ENCODE peak calls at places on chromosomes 7 and 10, in four cellular contexts. N is HepG2, B is SK-N-SH, H is GM12878. V is an unnamed sample.

GRCh38 chr7:117262546-117262945 is 60.3 kb downstream of the WNT2 start:
- DNase-seq in H (no peak), B (no peak), N (no peak), V (no peak)

GRCh38 chr7:101243786-101244384 is 996 bp downstream of the FIS1 start:
- DNase-seq in H (no peak), N (no peak), B (peak), V (peak)

GRCh38 chr7:143405158-143405557 is 3.5 kb downstream of the EPHA1 start:
- DNase-seq in B (peak), N (no peak), H (no peak), V (no peak)

GRCh38 chr10:78437407-78437768 is 403.7 kb downstream of the RPS24 start:
- DNase-seq in B (no peak), N (no peak), H (no peak), V (no peak)

GRCh38 chr7:143008007-143008901 is 18.7 kb downstream of the OR9A2 start:
- DNase-seq in H (peak), N (peak), B (peak), V (peak)

GRCh38 chr10:105974803-105975456 is 1189.6 kb downstream of the SORCS1 start:
- DNase-seq in N (no peak), B (no peak), H (no peak), V (no peak)

GRCh38 chr7:27303021-27303420 is 60.4 kb downstream of the EVX1 start:
- DNase-seq in H (no peak), N (no peak), B (no peak), V (no peak)

GRCh38 chr7:136657332-136657942 is 211.0 kb upstream of the CHRM2 start:
- DNase-seq in H (no peak), N (no peak), B (no peak), V (no peak)

GRCh38 chr10:70442332-70442988 is 979 bp upstream of the NODAL start:
- DNase-seq in B (no peak), H (no peak), N (peak), V (no peak)

GRCh38 chr10:10818082-10818481 is 199.6 kb upstream of the CELF2 start:
- DNase-seq in N (no peak), B (no peak), H (no peak), V (no peak)

GRCh38 chr10:76178561-76179292 is 747.3 kb downstream of the LRMDA start:
- DNase-seq in B (no peak), H (no peak), N (no peak), V (no peak)

GRCh38 chr10:56646712-56647111 is 285.7 kb upstream of the ZWINT start:
- DNase-seq in N (no peak), B (no peak), H (no peak), V (no peak)

GRCh38 chr7:33509251-33509650 is 379.9 kb downstream of the BBS9 start:
- DNase-seq in B (no peak), H (no peak), N (no peak), V (no peak)

GRCh38 chr7:151537818-151538561 is 18.3 kb upstream of the RHEB start:
- DNase-seq in H (no peak), N (no peak), B (no peak), V (no peak)

GRCh38 chr7:2266911-2267310 is 24.9 kb downstream of the NUDT1 start:
- DNase-seq in H (no peak), B (no peak), N (no peak), V (no peak)

GRCh38 chr7:129513546-129513945 is 11.2 kb downstream of the SMKR1 start:
- DNase-seq in N (no peak), H (no peak), B (no peak), V (no peak)

GRCh38 chr10:127262606-127263005 is 66.2 kb upstream of the INSYN2A start:
- DNase-seq in N (no peak), B (no peak), H (no peak), V (no peak)

GRCh38 chr7:18580945-18581344 is 85.4 kb downstream of the HDAC9 start:
- DNase-seq in H (no peak), N (no peak), B (no peak), V (no peak)

GRCh38 chr7:79719216-79719615 is 265.7 kb upstream of the MAGI2 start:
- DNase-seq in N (no peak), H (no peak), B (no peak), V (no peak)

GRCh38 chr10:20596065-20596760 is 300.9 kb downstream of the NEBL start:
- DNase-seq in H (no peak), N (no peak), B (no peak), V (no peak)

GRCh38 chr7:159023746-159024145 is 120.9 kb downstream of the VIPR2 start:
- DNase-seq in N (no peak), H (no peak), B (no peak), V (no peak)

GRCh38 chr10:78414380-78414779 is 380.7 kb downstream of the RPS24 start:
- DNase-seq in H (no peak), N (no peak), B (no peak), V (no peak)

GRCh38 chr7:114392686-114393085 is 21.9 kb upstream of the FOXP2 start:
- DNase-seq in B (no peak), H (no peak), N (no peak), V (no peak)

GRCh38 chr7:28858206-28858605 is 99.9 kb downstream of the TRIL start:
- DNase-seq in N (no peak), B (no peak), H (no peak), V (no peak)

GRCh38 chr10:127155221-127155620 is 41.2 kb downstream of the INSYN2A start:
- DNase-seq in B (no peak), H (no peak), N (no peak), V (no peak)

GRCh38 chr10:43114743-43115611 is 23.3 kb upstream of the CSGALNACT2 start:
- DNase-seq in H (no peak), N (no peak), B (no peak), V (no peak)

GRCh38 chr10:52818019-52818418 is 45.4 kb upstream of the MBL2 start:
- DNase-seq in B (peak), H (peak), N (peak), V (peak)

GRCh38 chr7:127652333-127653248 is 597 bp downstream of the SND1 start:
- DNase-seq in H (no peak), B (no peak), N (no peak), V (peak)
- TF ChIP-seq TAF1 in H (no peak), B (no peak), N (no peak), V (no peak)

GRCh38 chr10:5832946-5833345 is 19.7 kb upstream of the GDI2 start:
- DNase-seq in N (no peak), H (no peak), B (no peak), V (no peak)

GRCh38 chr10:5830629-5831445 is 17.6 kb upstream of the GDI2 start:
- DNase-seq in B (no peak), H (no peak), N (no peak), V (no peak)

GRCh38 chr10:5835446-5836095 is 22.3 kb upstream of the GDI2 start:
- DNase-seq in N (no peak), H (no peak), B (no peak), V (no peak)

GRCh38 chr10:5831446-5831782 is 18.2 kb upstream of the GDI2 start:
- DNase-seq in N (peak), H (no peak), B (no peak), V (no peak)

DNA sequence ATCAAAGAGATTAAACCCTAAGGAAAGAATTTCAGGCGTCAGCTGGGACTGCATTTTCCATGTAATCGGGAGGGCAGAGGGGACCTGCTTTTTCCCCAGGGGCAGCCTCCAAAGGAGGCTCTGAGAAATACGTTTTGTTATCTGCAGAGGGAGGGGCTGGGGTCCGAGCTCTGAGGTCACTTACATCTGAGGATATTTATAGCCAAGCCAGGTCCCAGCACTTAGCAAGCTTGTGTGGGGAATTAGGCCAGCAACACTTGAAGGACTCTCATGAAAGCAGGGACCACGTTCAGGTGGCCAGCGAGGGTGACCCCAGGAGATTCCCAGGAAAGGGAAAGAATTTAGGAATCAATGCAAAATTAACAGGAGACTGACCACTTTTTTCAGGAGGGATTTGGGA is 20.6 kb upstream of the GDI2 start:
- DNase-seq in N (no peak), B (peak), H (no peak), V (no peak)
- TF ChIP-seq TAF1 in N (no peak), B (no peak), H (no peak), V (no peak)

GRCh38 chr10:86749835-86750234 is 6.6 kb upstream of the BMPR1A start:
- DNase-seq in H (no peak), N (no peak), B (no peak), V (no peak)
- TF ChIP-seq TAF1 in H (no peak), N (no peak), B (no peak), V (no peak)

DNA sequence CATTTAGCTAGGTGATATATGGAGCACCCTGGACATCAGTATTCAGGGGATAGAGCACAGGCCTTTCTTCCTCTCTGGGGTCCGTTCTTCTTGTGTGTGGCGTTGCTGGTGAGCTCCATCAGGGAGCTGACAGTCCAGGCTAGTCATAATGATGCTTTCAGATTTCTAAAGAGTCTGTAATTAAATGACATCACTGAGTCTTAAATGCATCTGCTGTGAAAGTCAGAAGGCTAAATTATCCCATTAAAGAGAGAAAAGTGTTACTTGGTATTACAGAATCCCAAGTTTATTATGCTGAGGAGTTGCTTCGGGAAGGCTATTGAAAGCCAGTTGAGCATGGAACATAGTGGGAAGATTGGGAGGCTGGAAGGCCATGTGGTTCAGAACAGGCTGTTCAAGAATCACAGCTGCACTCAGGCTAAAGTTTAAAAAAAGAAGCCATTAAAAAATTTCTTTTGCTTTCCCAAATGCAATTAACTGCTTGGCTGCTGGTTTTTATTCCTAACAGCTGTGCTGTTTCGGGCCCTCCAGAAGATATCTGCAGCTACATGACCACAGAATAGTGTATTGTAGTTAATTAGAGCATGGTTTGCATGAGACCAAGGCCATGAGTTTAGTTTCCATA is 342.6 kb upstream of the LRGUK start:
- DNase-seq in N (no peak), B (peak), H (no peak), V (no peak)
- TF ChIP-seq TAF1 in N (no peak), B (no peak), H (no peak), V (no peak)

DNA sequence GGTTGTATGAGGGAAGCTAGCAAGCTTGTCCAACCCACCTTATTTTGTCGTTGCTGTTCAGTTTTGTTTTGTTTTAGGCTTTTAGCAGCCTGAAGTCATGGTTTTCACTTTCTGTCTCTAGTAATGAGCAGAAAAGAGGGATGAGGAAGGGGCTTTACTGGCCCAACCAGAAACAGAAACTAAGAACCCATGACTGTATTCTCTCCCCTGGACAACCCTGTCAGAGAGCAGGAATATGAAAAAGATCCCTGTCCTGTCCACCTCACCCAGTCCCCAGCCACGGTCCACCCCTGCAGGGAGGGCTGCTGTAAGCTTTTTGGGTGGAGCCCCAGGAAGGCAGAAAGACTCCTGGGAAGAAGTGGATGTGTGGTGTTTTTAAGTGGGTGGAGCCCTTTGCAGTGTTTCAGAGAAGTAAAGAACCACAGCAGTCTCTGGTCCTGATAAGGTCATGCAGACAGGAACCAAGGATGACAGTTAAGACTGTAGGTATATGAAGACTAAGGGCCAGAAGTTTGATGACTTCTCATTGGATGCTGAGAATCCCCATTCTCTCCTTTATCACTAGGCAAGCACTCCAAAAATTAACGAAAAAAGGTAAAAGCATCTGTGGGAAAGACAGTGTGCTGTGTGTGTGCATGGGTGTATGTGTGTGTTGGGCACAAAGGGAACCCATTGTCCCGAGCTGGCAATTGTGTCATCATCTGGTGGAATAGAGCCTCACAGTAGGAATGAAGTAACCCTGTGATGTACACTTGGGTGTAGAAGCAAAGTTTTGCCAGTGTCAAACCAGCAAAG is 13.8 kb downstream of the MRPL32 start:
- DNase-seq in N (no peak), H (no peak), B (no peak), V (no peak)
- TF ChIP-seq TAF1 in N (no peak), H (no peak), B (no peak), V (no peak)

GRCh38 chr10:97539523-97540200 is 32.9 kb upstream of the ANKRD2 start:
- DNase-seq in N (no peak), B (no peak), H (no peak), V (no peak)
- TF ChIP-seq TAF1 in N (no peak), B (no peak), H (no peak), V (no peak)

DNA sequence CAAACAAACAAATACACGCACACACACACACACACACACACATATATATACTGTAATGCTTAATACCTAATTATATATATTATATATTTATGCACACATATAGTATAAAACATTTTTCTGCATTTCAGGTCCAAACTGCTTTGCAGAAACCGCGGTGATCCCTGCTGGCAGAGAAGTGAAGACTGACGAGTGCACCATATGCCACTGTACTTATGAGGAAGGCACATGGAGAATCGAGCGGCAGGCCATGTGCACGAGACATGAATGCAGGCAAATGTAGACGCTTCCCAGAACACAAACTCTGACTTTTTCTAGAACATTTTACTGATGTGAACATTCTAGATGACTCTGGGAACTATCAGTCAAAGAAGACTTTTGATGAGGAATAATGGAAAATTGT is 138.5 kb downstream of the VWC2 start:
- DNase-seq in B (no peak), H (no peak), N (no peak), V (no peak)
- TF ChIP-seq TAF1 in B (no peak), H (no peak), N (no peak), V (no peak)

V was measured in GM12891.